ENCODE peak calls at places on chromosomes 11 and 22, in four cellular contexts. Q is fibroblast of mammary gland, D is hypothalamus, C is activated gamma-delta T cell treated with Interleukin-2 at 50 U/mL for 16 hours. M is an unnamed sample.

GRCh38 chr11:27757953-27758352 is 57.7 kb upstream of the BDNF start:
- DNase-seq in C (no peak), Q (peak; percentile 64), D (no peak), M (no peak)

GRCh38 chr11:121389651-121390050 is 62.5 kb upstream of the SORL1 start:
- DNase-seq in Q (no peak), D (peak; percentile 73), C (no peak), M (no peak)

GRCh38 chr11:71153005-71153395 is 99.4 kb downstream of the SHANK2 start:
- DNase-seq in C (no peak), Q (peak; percentile 53), D (no peak), M (peak; percentile 49)

GRCh38 chr11:102279641-102280170 is 37.6 kb upstream of the BIRC3 start:
- DNase-seq in C (no peak), Q (peak; percentile 68), D (no peak), M (peak; percentile 58)

GRCh38 chr11:16857186-16857585 is 118.7 kb downstream of the C11orf58 start:
- DNase-seq in C (no peak), Q (no peak), D (no peak), M (no peak)

GRCh38 chr11:79503028-79503427 is 62.2 kb upstream of the TENM4 start:
- DNase-seq in Q (no peak), D (no peak), C (no peak), M (no peak)

GRCh38 chr22:19958083-19959042 is 16.7 kb upstream of the TXNRD2 start:
- DNase-seq in D (no peak), C (no peak), Q (peak; percentile 74), M (peak; percentile 86)

GRCh38 chr11:10658621-10659338 is 34.8 kb downstream of the IRAG1 start:
- DNase-seq in D (no peak), Q (no peak), C (no peak), M (peak; percentile 45)

GRCh38 chr11:27201454-27202302 is 161.1 kb downstream of the BBOX1 start:
- DNase-seq in Q (peak; percentile 59), C (no peak), D (no peak), M (peak; percentile 99)

GRCh38 chr22:39017596-39018365 is 3.1 kb upstream of the APOBEC3D start:
- DNase-seq in Q (no peak), C (no peak), D (no peak), M (no peak)

M was measured in fibroblast of villous mesenchyme.